ENCODE peak calls at places on chromosome 6, in ten cellular contexts. O is HFFc6; Q is stimulated activated CD4-positive, alpha-beta T cell treated with anti-CD3 and anti-CD28 coated beads, Interleukin-15, amount 100 ng/mL, for 1 hour; V is pons; T is RPMI7951; C is EH; L is DMS153; K is kidney; W is fibroblast of lung; B is activated effector memory CD4-positive, alpha-beta T cell treated with Interleukin-2 at 50 U/mL for 16 hours. P is an unnamed sample.

GRCh38 chr6:112180095-112180820 is 74.1 kb downstream of the LAMA4 start:
- DNase-seq in W (peak; percentile 81), C (peak; percentile 89), B (no peak), Q (no peak), T (peak; percentile 83), O (peak; percentile 86), K (no peak), V (peak; percentile 95), L (peak; percentile 71), P (peak; percentile 85)

GRCh38 chr6:24495516-24495847 is 713 bp downstream of the ALDH5A1 start:
- DNase-seq in Q (peak; percentile 7), C (peak; percentile 36), L (no peak), T (peak; percentile 14), B (peak; percentile 22), V (peak; percentile 36), K (no peak), W (peak; percentile 61), O (no peak), P (no peak)

GRCh38 chr6:25279748-25280616 is 808 bp downstream of the CARMIL1 start:
- DNase-seq in L (no peak), W (no peak), K (peak; percentile 73), T (no peak), O (no peak), V (no peak), C (peak; percentile 11), B (no peak), Q (no peak), P (no peak)

GRCh38 chr6:37894585-37894984 is 75.1 kb downstream of the ZFAND3 start:
- DNase-seq in O (no peak), K (no peak), V (no peak), L (no peak), C (no peak), Q (no peak), T (no peak), B (no peak), W (no peak), P (no peak)

GRCh38 chr6:158818008-158818579 is 1.1 kb downstream of the EZR start:
- DNase-seq in K (peak; percentile 94), B (peak; percentile 73), Q (peak; percentile 76), T (peak; percentile 80), L (peak; percentile 26), O (peak; percentile 73), V (peak; percentile 22), W (peak; percentile 80), C (peak; percentile 81), P (no peak)

GRCh38 chr6:3737149-3737830 is 14.2 kb downstream of the PXDC1 start:
- DNase-seq in V (no peak), Q (no peak), K (peak; percentile 49), L (no peak), B (no peak), W (no peak), C (no peak), T (no peak), O (no peak), P (no peak)

GRCh38 chr6:89146748-89147715 is 1.2 kb downstream of the PM20D2 start:
- DNase-seq in V (peak; percentile 30), T (peak; percentile 31), K (no peak), L (peak; percentile 20), B (no peak), Q (no peak), O (peak; percentile 12), W (peak; percentile 75), C (peak; percentile 64), P (no peak)

GRCh38 chr6:161138545-161139303 is 135.1 kb downstream of the AGPAT4 start:
- DNase-seq in T (no peak), W (no peak), L (no peak), B (no peak), O (no peak), Q (no peak), K (no peak), C (no peak), V (peak; percentile 77), P (no peak)

GRCh38 chr6:13425971-13426931 is 61.1 kb downstream of the GFOD1 start:
- DNase-seq in W (peak; percentile 88), K (no peak), T (peak; percentile 51), Q (no peak), B (no peak), O (peak; percentile 45), C (peak; percentile 37), V (no peak), L (no peak), P (no peak)

GRCh38 chr6:31068738-31069340 is 43.5 kb downstream of the C6orf15 start:
- DNase-seq in B (peak; percentile 59), W (peak; percentile 82), L (peak; percentile 43), T (peak; percentile 82), O (peak; percentile 78), K (peak; percentile 87), C (peak; percentile 82), Q (peak; percentile 42), V (peak; percentile 98), P (peak; percentile 62)

GRCh38 chr6:44636576-44637248 is 249.2 kb downstream of the CDC5L start:
- DNase-seq in L (no peak), W (peak; percentile 72), B (no peak), K (no peak), O (no peak), T (no peak), C (no peak), V (no peak), Q (no peak), P (no peak)